ENCODE peak calls at places on chromosome 22, in seven cellular contexts. S, Q, N, K, Y, B and O are unnamed samples.

GRCh38 chr22:42615092-42615859 is 593 bp upstream of the POLDIP3 start:
- DNase-seq in S (peak; percentile 96), Q (peak; percentile 99), N (peak; percentile 94), K (peak; percentile 99), Y (peak; percentile 99), B (peak; percentile 99), O (peak; percentile 60)

GRCh38 chr22:30876925-30877553 is 91.5 kb downstream of the MORC2 start:
- DNase-seq in S (no peak), Q (peak; percentile 79), N (no peak), K (peak; percentile 19), Y (peak; percentile 53), B (no peak), O (no peak)

GRCh38 chr22:37196539-37197450 is 8.7 kb upstream of the C1QTNF6 start:
- DNase-seq in S (no peak), Q (peak; percentile 77), N (peak; percentile 46), K (peak; percentile 91), Y (peak; percentile 87), B (no peak), O (peak; percentile 43)

GRCh38 chr22:48976556-48977535 is 850.8 kb downstream of the BRD1 start:
- DNase-seq in S (no peak), Q (no peak), N (no peak), K (no peak), Y (no peak), B (no peak), O (no peak)

GRCh38 chr22:46068908-46069481 is 81.3 kb upstream of the PPARA start:
- DNase-seq in S (no peak), Q (peak; percentile 55), N (peak; percentile 96), K (peak; percentile 83), Y (peak; percentile 86), B (no peak), O (no peak)

GRCh38 chr22:25853902-25854301 is 111.9 kb downstream of the MYO18B start:
- DNase-seq in S (no peak), Q (peak; percentile 1), N (no peak), K (no peak), Y (no peak), B (no peak), O (no peak)

GRCh38 chr22:44404341-44405020 is 91.7 kb upstream of the SHISAL1 start:
- DNase-seq in S (peak; percentile 19), Q (no peak), N (no peak), K (no peak), Y (no peak), B (no peak), O (peak; percentile 18)

GRCh38 chr22:24027991-24028390 is 16.9 kb downstream of the CABIN1 start:
- DNase-seq in S (no peak), Q (no peak), N (no peak), K (no peak), Y (no peak), B (no peak), O (no peak)

GRCh38 chr22:45159652-45160462 is 3.9 kb upstream of the NUP50 start:
- DNase-seq in S (peak; percentile 55), Q (peak; percentile 68), N (no peak), K (peak; percentile 89), Y (peak; percentile 31), B (no peak), O (no peak)

GRCh38 chr22:42651134-42651533 is 1.9 kb upstream of the CYB5R3 start:
- DNase-seq in S (no peak), Q (no peak), N (no peak), K (no peak), Y (peak; percentile 25), B (no peak), O (no peak)

GRCh38 chr22:29380032-29380781 is 8.2 kb downstream of the AP1B1 start:
- DNase-seq in S (no peak), Q (no peak), N (peak; percentile 37), K (peak; percentile 29), Y (no peak), B (no peak), O (no peak)

GRCh38 chr22:23828800-23829680 is 9.8 kb downstream of the DERL3 start:
- DNase-seq in S (no peak), Q (no peak), N (no peak), K (no peak), Y (no peak), B (no peak), O (no peak)

GRCh38 chr22:37932821-37933578 is 20.4 kb downstream of the C22orf23 start:
- DNase-seq in S (no peak), Q (no peak), N (no peak), K (no peak), Y (no peak), B (no peak), O (no peak)

GRCh38 chr22:30602049-30602448 is 4.9 kb upstream of the TCN2 start:
- DNase-seq in S (peak; percentile 67), Q (peak; percentile 74), N (no peak), K (peak; percentile 47), Y (peak; percentile 31), B (no peak), O (no peak)

GRCh38 chr22:30245985-30246901 is at the start of gene LIF:
- DNase-seq in S (peak; percentile 82), Q (peak; percentile 83), N (no peak), K (peak; percentile 72), Y (peak; percentile 56), B (no peak), O (no peak)

GRCh38 chr22:26658161-26658560 is 773 bp downstream of the MIAT start:
- DNase-seq in S (no peak), Q (no peak), N (no peak), K (no peak), Y (no peak), B (no peak), O (no peak)

GRCh38 chr22:30781271-30781875 is 86.7 kb downstream of the OSBP2 start:
- DNase-seq in S (no peak), Q (no peak), N (no peak), K (no peak), Y (no peak), B (no peak), O (no peak)

GRCh38 chr22:40415531-40416266 is 45.3 kb downstream of the SGSM3 start:
- DNase-seq in S (no peak), Q (peak; percentile 65), N (no peak), K (peak; percentile 57), Y (no peak), B (no peak), O (no peak)

GRCh38 chr22:42887523-42888507 is 30.7 kb upstream of the ARFGAP3 start:
- DNase-seq in S (no peak), Q (no peak), N (no peak), K (no peak), Y (no peak), B (no peak), O (no peak)

GRCh38 chr22:20591295-20591645 is 83.9 kb downstream of the MED15 start:
- DNase-seq in S (no peak), Q (no peak), N (no peak), K (no peak), Y (no peak), B (no peak), O (no peak)

GRCh38 chr22:20588843-20589581 is 81.6 kb downstream of the MED15 start:
- DNase-seq in S (no peak), Q (no peak), N (no peak), K (no peak), Y (no peak), B (no peak), O (no peak)

GRCh38 chr22:20590477-20591294 is 83.3 kb downstream of the MED15 start:
- DNase-seq in S (no peak), Q (no peak), N (no peak), K (no peak), Y (no peak), B (no peak), O (no peak)

GRCh38 chr22:20589614-20590476 is 82.4 kb downstream of the MED15 start:
- DNase-seq in S (no peak), Q (no peak), N (no peak), K (no peak), Y (no peak), B (no peak), O (no peak)

GRCh38 chr22:20591660-20592310 is 84.4 kb downstream of the MED15 start:
- DNase-seq in S (peak; percentile 81), Q (peak; percentile 75), N (no peak), K (peak; percentile 38), Y (peak; percentile 41), B (no peak), O (no peak)
- TF ChIP-seq CTCF in S (no peak), Q (peak; percentile 30), N (peak; percentile 4), K (no peak), Y (no peak), B (no peak), O (no peak)

DNA sequence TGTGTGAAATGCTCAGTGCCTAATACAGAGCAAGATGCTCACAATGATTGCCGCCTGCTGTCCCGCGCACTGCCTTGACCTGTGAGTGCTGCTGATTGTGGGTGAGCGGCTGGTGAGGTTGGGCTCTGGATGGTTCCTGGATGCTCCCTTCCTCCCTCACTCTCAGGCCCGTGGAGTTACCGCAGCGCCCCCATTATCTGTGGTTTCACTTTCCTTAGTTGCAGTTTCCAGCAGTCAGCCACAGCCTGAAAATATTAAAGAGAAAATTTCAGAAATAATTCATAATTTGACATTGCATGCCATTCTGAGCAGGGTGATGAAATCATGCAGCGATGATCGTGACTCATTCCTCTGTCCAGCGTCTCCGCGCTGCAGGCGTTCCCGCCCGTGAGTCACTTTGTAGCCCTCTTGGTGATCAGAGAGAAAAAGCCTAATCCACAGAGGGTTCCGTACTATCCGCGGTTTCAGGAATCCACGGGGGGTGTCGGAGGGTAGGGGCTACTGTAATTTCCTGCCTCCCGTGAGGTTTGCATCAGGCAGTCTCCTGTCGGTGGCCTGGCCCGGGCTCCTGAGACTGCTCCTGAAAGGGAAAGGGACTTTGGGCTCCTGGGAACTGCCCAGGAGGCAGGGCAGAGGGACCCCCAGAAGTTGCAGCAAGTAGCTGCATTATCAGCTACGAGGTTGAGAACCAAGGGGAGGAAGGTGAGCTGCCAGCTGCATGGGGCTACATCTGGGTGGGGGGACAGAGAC is 10.6 kb downstream of the RPL3 start:
- DNase-seq in S (peak; percentile 74), Q (peak; percentile 99), N (peak; percentile 88), K (peak; percentile 95), Y (peak; percentile 90), B (peak; percentile 78), O (peak; percentile 62)
- TF ChIP-seq CTCF in S (no peak), Q (peak; percentile 56), N (peak; percentile 28), K (peak; percentile 15), Y (peak; percentile 1), B (peak; percentile 3), O (no peak)

GRCh38 chr22:50141891-50142363 is 28.6 kb upstream of the PANX2 start:
- DNase-seq in S (peak; percentile 72), Q (peak; percentile 24), N (no peak), K (peak; percentile 59), Y (no peak), B (no peak), O (no peak)
- TF ChIP-seq CTCF in S (peak; percentile 70), Q (peak; percentile 22), N (no peak), K (peak; percentile 30), Y (no peak), B (no peak), O (no peak)

DNA sequence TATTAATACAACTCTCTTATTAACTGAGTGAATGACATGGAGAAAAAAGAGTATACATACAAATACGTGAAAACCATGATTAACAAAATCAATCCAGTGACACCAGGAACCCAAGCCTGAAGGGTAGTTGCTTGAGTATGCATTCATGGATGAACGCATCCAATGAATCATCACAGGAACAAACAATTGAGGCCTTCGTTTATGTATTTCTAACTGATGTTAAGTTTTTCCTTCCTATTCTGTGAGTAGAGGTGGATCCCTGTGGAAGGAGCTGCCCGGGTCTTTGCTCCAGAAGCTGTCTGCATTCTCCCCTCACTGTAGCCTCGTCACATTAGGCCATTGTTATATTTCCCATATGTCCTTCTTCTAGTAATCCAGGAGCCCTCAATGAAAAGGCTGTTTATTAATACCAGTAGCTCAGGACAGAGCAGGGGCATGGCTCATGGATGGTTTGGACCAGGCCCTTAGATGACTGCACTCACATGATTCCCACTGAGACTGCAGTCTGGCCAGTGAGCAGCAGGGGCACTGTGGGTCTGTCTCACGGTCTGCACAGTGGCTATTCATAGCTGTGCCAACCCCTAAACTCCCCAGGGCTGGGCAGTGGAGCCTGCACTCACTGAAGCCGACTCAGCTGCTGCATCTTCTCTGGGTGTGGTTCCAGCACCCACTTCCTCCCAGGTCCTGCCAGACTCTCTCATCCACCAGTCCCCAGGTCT is 128.1 kb upstream of the TOP3B start:
- DNase-seq in S (peak; percentile 85), Q (peak; percentile 76), N (peak; percentile 20), K (peak; percentile 25), Y (peak; percentile 57), B (peak; percentile 12), O (no peak)
- TF ChIP-seq CTCF in S (peak; percentile 70), Q (peak; percentile 75), N (peak; percentile 56), K (peak; percentile 63), Y (peak; percentile 50), B (peak; percentile 56), O (no peak)